ENCODE peak calls at places on chromosomes 12 and 14, in seven cellular contexts. One of them, this sample, is unnamed.

GRCh38 chr12:109131522-109132050 is 15.2 kb downstream of the ACACB start:
- DNase-seq in CD8-positive, alpha-beta T cell: no peak
- DNase-seq in bronchial epithelial cell: no peak
- DNase-seq in lower lobe of right lung: no peak
- DNase-seq in left ventricle myocardium inferior: peak; percentile 36
- DNase-seq in tibial artery: no peak
- DNase-seq in SK-N-SH: no peak
- DNase-seq in this sample: no peak

GRCh38 chr14:50045039-50045711 is 71.2 kb downstream of the VCPKMT start:
- DNase-seq in CD8-positive, alpha-beta T cell: peak; percentile 72
- DNase-seq in bronchial epithelial cell: peak; percentile 66
- DNase-seq in lower lobe of right lung: peak; percentile 85
- DNase-seq in left ventricle myocardium inferior: peak; percentile 74
- DNase-seq in tibial artery: peak; percentile 89
- DNase-seq in SK-N-SH: peak; percentile 32
- DNase-seq in this sample: no peak

GRCh38 chr14:94598816-94599655 is 13.2 kb upstream of the SERPINA3 start:
- DNase-seq in CD8-positive, alpha-beta T cell: no peak
- DNase-seq in bronchial epithelial cell: peak; percentile 96
- DNase-seq in lower lobe of right lung: no peak
- DNase-seq in left ventricle myocardium inferior: peak; percentile 61
- DNase-seq in tibial artery: peak; percentile 79
- DNase-seq in SK-N-SH: no peak
- DNase-seq in this sample: peak; percentile 98

GRCh38 chr14:89366580-89367448 is 50.2 kb downstream of the FOXN3 start:
- DNase-seq in CD8-positive, alpha-beta T cell: no peak
- DNase-seq in bronchial epithelial cell: no peak
- DNase-seq in lower lobe of right lung: no peak
- DNase-seq in left ventricle myocardium inferior: no peak
- DNase-seq in tibial artery: peak; percentile 69
- DNase-seq in SK-N-SH: no peak
- DNase-seq in this sample: no peak

GRCh38 chr14:100606687-100607610 is 19.7 kb upstream of the BEGAIN start:
- DNase-seq in CD8-positive, alpha-beta T cell: no peak
- DNase-seq in bronchial epithelial cell: no peak
- DNase-seq in lower lobe of right lung: no peak
- DNase-seq in left ventricle myocardium inferior: no peak
- DNase-seq in tibial artery: no peak
- DNase-seq in SK-N-SH: peak; percentile 31
- DNase-seq in this sample: no peak

GRCh38 chr14:61438860-61439765 is 117.7 kb downstream of the PRKCH start:
- DNase-seq in CD8-positive, alpha-beta T cell: peak; percentile 64
- DNase-seq in bronchial epithelial cell: peak; percentile 93
- DNase-seq in lower lobe of right lung: peak; percentile 71
- DNase-seq in left ventricle myocardium inferior: peak; percentile 25
- DNase-seq in tibial artery: peak; percentile 69
- DNase-seq in SK-N-SH: no peak
- DNase-seq in this sample: no peak

GRCh38 chr12:29662737-29663323 is 120.9 kb downstream of the TMTC1 start:
- DNase-seq in CD8-positive, alpha-beta T cell: no peak
- DNase-seq in bronchial epithelial cell: no peak
- DNase-seq in lower lobe of right lung: no peak
- DNase-seq in left ventricle myocardium inferior: no peak
- DNase-seq in tibial artery: no peak
- DNase-seq in SK-N-SH: no peak
- DNase-seq in this sample: no peak

GRCh38 chr12:12582895-12583303 is 20.2 kb upstream of the DUSP16 start:
- DNase-seq in CD8-positive, alpha-beta T cell: no peak
- DNase-seq in bronchial epithelial cell: peak; percentile 90
- DNase-seq in lower lobe of right lung: no peak
- DNase-seq in left ventricle myocardium inferior: no peak
- DNase-seq in tibial artery: no peak
- DNase-seq in SK-N-SH: no peak
- DNase-seq in this sample: peak; percentile 77

GRCh38 chr14:84036863-84037262 is 1493.1 kb upstream of the FLRT2 start:
- DNase-seq in CD8-positive, alpha-beta T cell: no peak
- DNase-seq in bronchial epithelial cell: peak; percentile 15
- DNase-seq in lower lobe of right lung: no peak
- DNase-seq in left ventricle myocardium inferior: no peak
- DNase-seq in tibial artery: no peak
- DNase-seq in SK-N-SH: no peak
- DNase-seq in this sample: peak; percentile 39

GRCh38 chr12:106345739-106346138 is 11.8 kb upstream of the POLR3B start:
- DNase-seq in CD8-positive, alpha-beta T cell: no peak
- DNase-seq in bronchial epithelial cell: peak; percentile 77
- DNase-seq in lower lobe of right lung: no peak
- DNase-seq in left ventricle myocardium inferior: no peak
- DNase-seq in tibial artery: no peak
- DNase-seq in SK-N-SH: peak; percentile 25
- DNase-seq in this sample: no peak

GRCh38 chr14:67704484-67705089 is 2.9 kb downstream of the RDH12 start:
- DNase-seq in CD8-positive, alpha-beta T cell: no peak
- DNase-seq in bronchial epithelial cell: peak; percentile 64
- DNase-seq in lower lobe of right lung: no peak
- DNase-seq in left ventricle myocardium inferior: no peak
- DNase-seq in tibial artery: no peak
- DNase-seq in SK-N-SH: peak; percentile 59
- DNase-seq in this sample: no peak

GRCh38 chr12:11862794-11863193 is 207.9 kb upstream of the BCL2L14 start:
- DNase-seq in CD8-positive, alpha-beta T cell: no peak
- DNase-seq in bronchial epithelial cell: no peak
- DNase-seq in lower lobe of right lung: no peak
- DNase-seq in left ventricle myocardium inferior: no peak
- DNase-seq in tibial artery: no peak
- DNase-seq in SK-N-SH: no peak
- DNase-seq in this sample: no peak

GRCh38 chr12:11922361-11922760 is 148.4 kb upstream of the BCL2L14 start:
- DNase-seq in CD8-positive, alpha-beta T cell: no peak
- DNase-seq in bronchial epithelial cell: no peak
- DNase-seq in lower lobe of right lung: no peak
- DNase-seq in left ventricle myocardium inferior: no peak
- DNase-seq in tibial artery: no peak
- DNase-seq in SK-N-SH: no peak
- DNase-seq in this sample: no peak

GRCh38 chr14:87869619-87870583 is 123.1 kb downstream of the GALC start:
- DNase-seq in CD8-positive, alpha-beta T cell: no peak
- DNase-seq in bronchial epithelial cell: peak; percentile 93
- DNase-seq in lower lobe of right lung: no peak
- DNase-seq in left ventricle myocardium inferior: no peak
- DNase-seq in tibial artery: no peak
- DNase-seq in SK-N-SH: no peak
- DNase-seq in this sample: peak; percentile 73

GRCh38 chr14:95511687-95512086 is 4.8 kb downstream of the SYNE3 start:
- DNase-seq in CD8-positive, alpha-beta T cell: no peak
- DNase-seq in bronchial epithelial cell: no peak
- DNase-seq in lower lobe of right lung: no peak
- DNase-seq in left ventricle myocardium inferior: no peak
- DNase-seq in tibial artery: no peak
- DNase-seq in SK-N-SH: no peak
- DNase-seq in this sample: no peak

GRCh38 chr14:75655235-75655634 is 5.4 kb downstream of the ERG28 start:
- DNase-seq in CD8-positive, alpha-beta T cell: no peak
- DNase-seq in bronchial epithelial cell: no peak
- DNase-seq in lower lobe of right lung: no peak
- DNase-seq in left ventricle myocardium inferior: no peak
- DNase-seq in tibial artery: no peak
- DNase-seq in SK-N-SH: no peak
- DNase-seq in this sample: no peak

GRCh38 chr14:68649461-68650189 is 143.2 kb downstream of the ZFP36L1 start:
- DNase-seq in CD8-positive, alpha-beta T cell: no peak
- DNase-seq in bronchial epithelial cell: no peak
- DNase-seq in lower lobe of right lung: no peak
- DNase-seq in left ventricle myocardium inferior: no peak
- DNase-seq in tibial artery: no peak
- DNase-seq in SK-N-SH: no peak
- DNase-seq in this sample: no peak

GRCh38 chr12:27513155-27513824 is 10.7 kb upstream of the PPFIBP1 start:
- DNase-seq in CD8-positive, alpha-beta T cell: no peak
- DNase-seq in bronchial epithelial cell: no peak
- DNase-seq in lower lobe of right lung: no peak
- DNase-seq in left ventricle myocardium inferior: no peak
- DNase-seq in tibial artery: no peak
- DNase-seq in SK-N-SH: no peak
- DNase-seq in this sample: no peak

GRCh38 chr14:66698503-66698902 is 190.6 kb downstream of the GPHN start:
- DNase-seq in CD8-positive, alpha-beta T cell: no peak
- DNase-seq in bronchial epithelial cell: no peak
- DNase-seq in lower lobe of right lung: no peak
- DNase-seq in left ventricle myocardium inferior: no peak
- DNase-seq in tibial artery: no peak
- DNase-seq in SK-N-SH: no peak
- DNase-seq in this sample: no peak

GRCh38 chr14:24965934-24966593 is 83.9 kb downstream of the STXBP6 start:
- DNase-seq in CD8-positive, alpha-beta T cell: no peak
- DNase-seq in bronchial epithelial cell: peak; percentile 5
- DNase-seq in lower lobe of right lung: no peak
- DNase-seq in left ventricle myocardium inferior: peak; percentile 26
- DNase-seq in tibial artery: peak; percentile 61
- DNase-seq in SK-N-SH: no peak
- DNase-seq in this sample: peak; percentile 29

DNA sequence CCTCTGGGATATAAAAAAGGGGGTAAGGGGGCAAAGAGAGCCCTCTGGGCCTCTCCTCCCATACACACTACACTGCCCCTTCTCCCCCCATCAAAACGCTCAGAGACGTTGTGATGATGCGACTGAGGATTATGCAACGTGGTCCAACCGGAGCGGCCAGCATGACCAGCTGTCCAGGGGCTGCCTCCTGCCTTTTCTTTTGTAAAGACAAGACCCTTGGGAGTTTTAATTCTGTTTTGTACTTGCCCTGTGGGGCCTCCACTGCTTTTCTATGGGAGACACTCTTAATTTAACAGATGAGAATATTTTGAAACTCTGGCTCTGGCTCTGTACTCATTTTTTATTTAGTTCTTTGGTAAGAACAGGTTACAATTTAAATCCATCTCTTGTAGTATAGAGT is 7.2 kb downstream of the MBD6 start:
- DNase-seq in CD8-positive, alpha-beta T cell: no peak
- DNase-seq in bronchial epithelial cell: no peak
- DNase-seq in lower lobe of right lung: no peak
- DNase-seq in left ventricle myocardium inferior: no peak
- DNase-seq in tibial artery: no peak
- DNase-seq in SK-N-SH: no peak
- DNase-seq in this sample: no peak
- H3K36me3 ChIP-seq in CD8-positive, alpha-beta T cell: peaks cover 23% of the 10 kb centered on the region
- H3K36me3 ChIP-seq in bronchial epithelial cell: peaks cover 49% of the 10 kb centered on the region
- H3K36me3 ChIP-seq in lower lobe of right lung: peaks cover 100% of the 10 kb centered on the region
- H3K36me3 ChIP-seq in left ventricle myocardium inferior: peaks cover 98% of the 10 kb centered on the region
- H3K36me3 ChIP-seq in tibial artery: peaks cover 97% of the 10 kb centered on the region
- H3K36me3 ChIP-seq in SK-N-SH: peaks cover 91% of the 10 kb centered on the region
- H3K36me3 ChIP-seq in this sample: peaks cover 5% of the 10 kb centered on the region

GRCh38 chr14:28762949-28763313 is 3.7 kb upstream of the FOXG1 start:
- DNase-seq in CD8-positive, alpha-beta T cell: no peak
- DNase-seq in bronchial epithelial cell: no peak
- DNase-seq in lower lobe of right lung: no peak
- DNase-seq in left ventricle myocardium inferior: no peak
- DNase-seq in tibial artery: no peak
- DNase-seq in SK-N-SH: no peak
- DNase-seq in this sample: no peak
- H3K4me3 ChIP-seq in CD8-positive, alpha-beta T cell: no peak overlapping the region
- H3K4me3 ChIP-seq in bronchial epithelial cell: no peak overlapping the region
- H3K4me3 ChIP-seq in lower lobe of right lung: no peak overlapping the region
- H3K4me3 ChIP-seq in left ventricle myocardium inferior: no peak overlapping the region
- H3K4me3 ChIP-seq in tibial artery: no peak overlapping the region
- H3K4me3 ChIP-seq in SK-N-SH: no peak overlapping the region
- H3K4me3 ChIP-seq in this sample: no peak overlapping the region

DNA sequence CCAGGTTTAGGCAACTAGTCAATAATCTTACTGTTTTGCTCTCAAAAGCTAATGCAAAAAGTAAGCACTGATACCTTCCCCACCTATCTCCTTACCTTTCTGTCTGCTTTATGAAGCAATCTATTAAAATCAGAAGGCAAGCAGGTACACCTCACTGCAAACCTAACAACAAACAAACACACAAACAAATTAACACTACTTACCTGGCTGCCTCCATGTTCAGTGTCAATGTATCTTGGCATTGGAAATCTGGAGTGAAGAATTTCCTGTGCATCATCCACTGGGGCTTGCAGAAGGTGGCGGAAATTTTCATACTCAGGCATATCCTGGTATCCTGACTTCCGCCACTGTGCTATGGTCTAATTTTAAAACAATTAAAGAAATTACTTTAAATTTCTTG is 62.5 kb downstream of the SEC23A start:
- DNase-seq in CD8-positive, alpha-beta T cell: no peak
- DNase-seq in bronchial epithelial cell: no peak
- DNase-seq in lower lobe of right lung: no peak
- DNase-seq in left ventricle myocardium inferior: no peak
- DNase-seq in tibial artery: no peak
- DNase-seq in SK-N-SH: no peak
- DNase-seq in this sample: no peak
- H3K36me3 ChIP-seq in CD8-positive, alpha-beta T cell: peaks cover 30% of the 10 kb centered on the region
- H3K36me3 ChIP-seq in bronchial epithelial cell: peaks cover 4% of the 10 kb centered on the region
- H3K36me3 ChIP-seq in lower lobe of right lung: peaks cover 99% of the 10 kb centered on the region
- H3K36me3 ChIP-seq in left ventricle myocardium inferior: peaks cover 94% of the 10 kb centered on the region
- H3K36me3 ChIP-seq in tibial artery: peaks cover 74% of the 10 kb centered on the region
- H3K36me3 ChIP-seq in SK-N-SH: peaks cover 38% of the 10 kb centered on the region
- H3K36me3 ChIP-seq in this sample: peaks cover 6% of the 10 kb centered on the region

GRCh38 chr14:99602788-99603415 is 1.1 kb downstream of the CCDC85C start:
- DNase-seq in CD8-positive, alpha-beta T cell: no peak
- DNase-seq in bronchial epithelial cell: no peak
- DNase-seq in lower lobe of right lung: no peak
- DNase-seq in left ventricle myocardium inferior: no peak
- DNase-seq in tibial artery: no peak
- DNase-seq in SK-N-SH: no peak
- DNase-seq in this sample: no peak

GRCh38 chr14:99602054-99602787 is 1.8 kb downstream of the CCDC85C start:
- DNase-seq in CD8-positive, alpha-beta T cell: no peak
- DNase-seq in bronchial epithelial cell: no peak
- DNase-seq in lower lobe of right lung: peak; percentile 69
- DNase-seq in left ventricle myocardium inferior: no peak
- DNase-seq in tibial artery: no peak
- DNase-seq in SK-N-SH: no peak
- DNase-seq in this sample: no peak

GRCh38 chr14:99603965-99604765 is at the start of gene CCDC85C:
- DNase-seq in CD8-positive, alpha-beta T cell: peak; percentile 94
- DNase-seq in bronchial epithelial cell: peak; percentile 69
- DNase-seq in lower lobe of right lung: peak; percentile 92
- DNase-seq in left ventricle myocardium inferior: peak; percentile 94
- DNase-seq in tibial artery: peak; percentile 90
- DNase-seq in SK-N-SH: peak; percentile 100
- DNase-seq in this sample: peak; percentile 52

GRCh38 chr14:99604766-99605298 is 825 bp upstream of the CCDC85C start:
- DNase-seq in CD8-positive, alpha-beta T cell: no peak
- DNase-seq in bronchial epithelial cell: no peak
- DNase-seq in lower lobe of right lung: no peak
- DNase-seq in left ventricle myocardium inferior: no peak
- DNase-seq in tibial artery: no peak
- DNase-seq in SK-N-SH: peak; percentile 82
- DNase-seq in this sample: no peak

DNA sequence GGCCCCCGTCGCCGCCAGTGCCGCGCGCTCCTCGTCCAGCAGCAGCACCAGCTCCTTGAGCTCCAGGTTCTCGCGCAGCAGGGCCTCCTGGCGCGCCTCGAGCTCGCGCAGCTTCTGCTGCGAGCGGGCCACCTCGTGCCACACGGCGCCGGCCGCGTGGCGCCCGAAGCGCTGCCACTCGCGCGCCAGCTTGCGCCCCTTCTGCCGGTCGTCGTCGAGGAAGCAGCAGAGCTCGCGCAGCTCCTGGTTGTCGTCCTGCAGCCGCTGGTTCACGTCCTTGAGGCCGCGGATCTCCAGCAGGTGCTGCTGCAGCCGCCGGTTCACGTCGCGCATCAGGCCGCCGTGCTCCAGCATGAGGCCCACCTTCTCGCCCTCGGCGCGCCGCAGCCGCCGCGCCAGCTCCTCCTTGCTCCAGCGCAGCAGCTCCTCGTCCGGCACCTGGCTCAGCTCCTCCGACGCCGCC is 505 bp downstream of the CCDC85C start:
- DNase-seq in CD8-positive, alpha-beta T cell: peak; percentile 66
- DNase-seq in bronchial epithelial cell: no peak
- DNase-seq in lower lobe of right lung: no peak
- DNase-seq in left ventricle myocardium inferior: no peak
- DNase-seq in tibial artery: no peak
- DNase-seq in SK-N-SH: no peak
- DNase-seq in this sample: no peak
- H3K4me3 ChIP-seq in CD8-positive, alpha-beta T cell: peak overlapping the region; percentile 28
- H3K4me3 ChIP-seq in bronchial epithelial cell: peak overlapping the region; percentile 41
- H3K4me3 ChIP-seq in lower lobe of right lung: peak overlapping the region; percentile 89
- H3K4me3 ChIP-seq in left ventricle myocardium inferior: peak overlapping the region; percentile 88
- H3K4me3 ChIP-seq in tibial artery: peak overlapping the region; percentile 86
- H3K4me3 ChIP-seq in SK-N-SH: peak overlapping the region; percentile 57
- H3K4me3 ChIP-seq in this sample: peak overlapping the region; percentile 36